ENCODE peak calls at places on chromosomes 3 and 15, in four cellular contexts. One of them, this sample, is unnamed.

GRCh38 chr3:183837390-183837789 is 12.0 kb upstream of the MAP6D1 start:
- DNase-seq in GM12878: no peak
- DNase-seq in HepG2: no peak
- DNase-seq in K562: no peak
- DNase-seq in this sample: peak; percentile 30

GRCh38 chr3:152430223-152431002 is 161.7 kb downstream of the MBNL1 start:
- DNase-seq in HepG2: no peak
- DNase-seq in K562: no peak
- DNase-seq in GM12878: no peak
- DNase-seq in this sample: no peak

GRCh38 chr15:89874926-89875564 is 18.7 kb downstream of the AP3S2 start:
- DNase-seq in K562: peak; percentile 80
- DNase-seq in HepG2: peak; percentile 46
- DNase-seq in GM12878: no peak
- DNase-seq in this sample: peak; percentile 43

GRCh38 chr3:112718516-112718915 is 77.6 kb upstream of the CCDC80 start:
- DNase-seq in GM12878: no peak
- DNase-seq in K562: no peak
- DNase-seq in HepG2: no peak
- DNase-seq in this sample: no peak

GRCh38 chr15:78340243-78341056 is at the start of gene CRABP1:
- DNase-seq in K562: no peak
- DNase-seq in HepG2: no peak
- DNase-seq in GM12878: no peak
- DNase-seq in this sample: peak; percentile 84

GRCh38 chr3:23576379-23576959 is 229.3 kb upstream of the UBE2E1 start:
- DNase-seq in K562: no peak
- DNase-seq in HepG2: no peak
- DNase-seq in GM12878: no peak
- DNase-seq in this sample: no peak

GRCh38 chr3:157423337-157423736 is 13.3 kb upstream of the PTX3 start:
- DNase-seq in HepG2: no peak
- DNase-seq in K562: no peak
- DNase-seq in GM12878: no peak
- DNase-seq in this sample: no peak

GRCh38 chr15:81338422-81339007 is 14.6 kb upstream of the STARD5 start:
- DNase-seq in K562: no peak
- DNase-seq in GM12878: no peak
- DNase-seq in HepG2: no peak
- DNase-seq in this sample: peak; percentile 7

GRCh38 chr3:45608885-45609284 is 14.3 kb downstream of the LIMD1 start:
- DNase-seq in HepG2: no peak
- DNase-seq in GM12878: no peak
- DNase-seq in K562: no peak
- DNase-seq in this sample: no peak

GRCh38 chr3:160150525-160150924 is 74.7 kb upstream of the C3orf80 start:
- DNase-seq in GM12878: no peak
- DNase-seq in K562: no peak
- DNase-seq in HepG2: no peak
- DNase-seq in this sample: no peak

GRCh38 chr3:152252750-152253149 is 16.0 kb upstream of the MBNL1 start:
- DNase-seq in GM12878: no peak
- DNase-seq in HepG2: no peak
- DNase-seq in K562: no peak
- DNase-seq in this sample: no peak

GRCh38 chr15:60514261-60514881 is 35.4 kb upstream of the ICE2 start:
- DNase-seq in K562: no peak
- DNase-seq in GM12878: no peak
- DNase-seq in HepG2: no peak
- DNase-seq in this sample: no peak

GRCh38 chr3:32872487-32873382 is 54.9 kb downstream of the TRIM71 start:
- DNase-seq in HepG2: no peak
- DNase-seq in K562: no peak
- DNase-seq in GM12878: no peak
- DNase-seq in this sample: no peak

GRCh38 chr3:62375655-62376054 is 2.3 kb upstream of the FEZF2 start:
- DNase-seq in HepG2: no peak
- DNase-seq in GM12878: no peak
- DNase-seq in K562: no peak
- DNase-seq in this sample: no peak

GRCh38 chr15:37079726-37080125 is 20.6 kb downstream of the MEIS2 start:
- DNase-seq in GM12878: no peak
- DNase-seq in HepG2: no peak
- DNase-seq in K562: no peak
- DNase-seq in this sample: no peak

GRCh38 chr3:183515968-183516851 is 39.3 kb downstream of the KLHL6 start:
- DNase-seq in GM12878: peak; percentile 77
- DNase-seq in K562: no peak
- DNase-seq in HepG2: no peak
- DNase-seq in this sample: no peak

GRCh38 chr15:39205506-39206371 is 375.1 kb upstream of the THBS1 start:
- DNase-seq in GM12878: no peak
- DNase-seq in K562: no peak
- DNase-seq in HepG2: no peak
- DNase-seq in this sample: no peak

GRCh38 chr3:149177122-149177521 is 44.5 kb downstream of the CP start:
- DNase-seq in K562: no peak
- DNase-seq in GM12878: no peak
- DNase-seq in HepG2: no peak
- DNase-seq in this sample: no peak

GRCh38 chr3:38554127-38554827 is 58.1 kb downstream of the EXOG start:
- DNase-seq in HepG2: no peak
- DNase-seq in GM12878: no peak
- DNase-seq in K562: no peak
- DNase-seq in this sample: no peak

GRCh38 chr3:42979044-42979962 is at the start of gene GASK1A:
- DNase-seq in HepG2: no peak
- DNase-seq in GM12878: no peak
- DNase-seq in K562: no peak
- DNase-seq in this sample: no peak

DNA sequence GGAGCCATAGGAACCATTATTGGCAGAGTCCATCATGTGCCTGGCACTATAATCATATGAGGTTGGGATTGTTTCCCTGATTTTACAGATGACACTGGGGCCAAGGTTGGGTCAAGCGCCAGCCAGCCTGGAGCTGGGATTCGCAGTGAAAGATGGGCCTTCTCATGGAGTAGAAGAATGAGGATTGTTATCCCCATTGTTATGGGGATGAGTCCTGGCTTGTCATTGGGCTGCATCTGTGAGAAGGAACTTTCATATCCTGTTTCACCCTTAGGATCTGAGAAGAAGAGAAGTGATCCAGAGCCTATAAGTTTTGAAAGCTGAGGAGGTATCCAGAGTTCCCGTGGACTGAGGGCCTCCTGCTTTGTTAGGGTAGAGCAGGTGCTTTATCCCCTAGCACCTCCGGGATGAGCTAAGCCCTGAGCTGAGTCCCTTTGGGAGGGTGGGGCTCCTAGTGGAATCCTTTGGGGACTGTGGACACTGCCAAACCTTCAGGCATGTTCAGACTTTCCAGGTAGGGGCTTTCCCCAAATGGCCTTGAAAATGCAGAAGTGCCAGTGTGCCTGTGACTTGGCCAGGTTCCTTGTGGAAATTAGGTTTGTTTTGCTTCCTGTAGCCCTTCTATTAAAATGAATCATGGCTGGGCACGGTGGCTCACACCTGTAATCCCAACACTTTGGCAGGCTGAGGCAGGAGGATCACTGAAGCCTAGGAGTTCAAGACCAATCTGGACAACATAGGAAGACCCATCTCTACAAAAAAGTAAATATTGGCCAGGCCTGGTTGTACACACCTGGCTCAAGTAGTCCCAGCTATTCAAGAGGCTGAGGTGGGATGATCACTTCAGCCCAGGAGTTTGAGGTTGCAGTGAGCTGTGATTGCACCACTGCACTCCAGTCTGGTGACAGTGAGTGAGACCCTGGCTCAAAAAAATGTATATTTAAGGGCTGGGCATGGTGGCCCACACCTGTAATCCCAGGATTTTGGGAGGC is 30.2 kb upstream of the BSN start:
- DNase-seq in K562: no peak
- DNase-seq in HepG2: no peak
- DNase-seq in GM12878: no peak
- DNase-seq in this sample: no peak
- TF ChIP-seq KDM1A in K562: no peak
- TF ChIP-seq KDM1A in HepG2: no peak
- TF ChIP-seq KDM1A in GM12878: no peak
- TF ChIP-seq KDM1A in this sample: no peak

GRCh38 chr3:127488141-127488672 is 102.3 kb downstream of the TPRA1 start:
- DNase-seq in K562: no peak
- DNase-seq in GM12878: no peak
- DNase-seq in HepG2: no peak
- DNase-seq in this sample: peak; percentile 33
- TF ChIP-seq ATF2 in K562: no peak
- TF ChIP-seq ATF2 in GM12878: no peak
- TF ChIP-seq ATF2 in HepG2: no peak
- TF ChIP-seq ATF2 in this sample: no peak

GRCh38 chr3:197085137-197085536 is 55.5 kb upstream of the MELTF start:
- DNase-seq in GM12878: no peak
- DNase-seq in K562: no peak
- DNase-seq in HepG2: no peak
- DNase-seq in this sample: no peak

GRCh38 chr3:197082871-197083270 is 53.3 kb upstream of the MELTF start:
- DNase-seq in K562: no peak
- DNase-seq in HepG2: no peak
- DNase-seq in GM12878: no peak
- DNase-seq in this sample: no peak

GRCh38 chr3:197083486-197083885 is 53.9 kb upstream of the MELTF start:
- DNase-seq in GM12878: no peak
- DNase-seq in K562: no peak
- DNase-seq in HepG2: no peak
- DNase-seq in this sample: no peak

GRCh38 chr3:197093871-197094270 is 64.3 kb upstream of the MELTF start:
- DNase-seq in K562: no peak
- DNase-seq in GM12878: no peak
- DNase-seq in HepG2: no peak
- DNase-seq in this sample: no peak

DNA sequence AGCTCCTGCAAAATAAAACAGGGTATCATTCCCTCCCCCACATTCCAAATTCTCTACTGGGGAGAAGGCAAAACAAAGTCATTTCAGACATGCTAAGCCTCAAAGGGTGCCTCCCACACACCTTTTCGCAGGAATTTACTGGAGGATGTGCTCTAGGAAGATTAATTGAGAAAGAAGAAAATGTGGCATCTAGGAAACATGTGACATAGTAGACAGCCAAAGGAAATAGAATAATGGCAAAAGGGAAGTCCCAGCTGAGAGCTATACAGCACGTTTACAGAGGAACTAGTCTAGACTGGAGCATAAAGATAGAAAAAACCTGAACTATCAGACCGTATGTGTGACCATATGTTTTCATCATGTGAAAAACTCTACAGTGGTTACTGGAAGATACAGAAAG is 58.8 kb upstream of the MELTF start:
- DNase-seq in GM12878: no peak
- DNase-seq in HepG2: no peak
- DNase-seq in K562: no peak
- DNase-seq in this sample: no peak
- TF ChIP-seq KDM1A in GM12878: no peak
- TF ChIP-seq KDM1A in HepG2: no peak
- TF ChIP-seq KDM1A in K562: no peak
- TF ChIP-seq KDM1A in this sample: no peak

DNA sequence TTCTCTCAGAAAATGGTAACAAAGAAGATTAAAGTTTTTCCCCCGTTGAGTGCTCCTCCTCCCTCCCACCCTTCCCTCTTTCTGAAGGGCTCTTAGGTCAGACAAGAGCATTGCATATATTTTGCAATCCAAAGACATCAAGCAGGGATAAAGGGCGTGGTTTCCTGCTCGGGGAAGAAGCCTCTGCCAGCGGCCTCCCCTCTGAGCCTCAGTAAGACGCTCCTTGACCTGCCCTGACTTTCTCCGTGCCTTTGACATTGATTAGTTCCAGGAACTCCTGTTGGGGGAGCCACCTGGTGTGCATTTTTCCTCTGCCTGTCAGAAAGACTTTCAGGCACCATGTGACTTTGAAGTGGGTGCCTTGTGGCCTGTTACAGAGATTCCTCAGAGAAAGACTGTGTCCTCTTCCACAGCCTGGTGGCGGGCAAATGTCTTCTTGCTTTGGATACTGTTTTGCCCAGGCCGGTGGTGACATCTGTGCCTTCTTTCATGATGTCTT is 87.2 kb upstream of the TBL1XR1 start:
- DNase-seq in K562: peak; percentile 72
- DNase-seq in HepG2: peak; percentile 35
- DNase-seq in GM12878: no peak
- DNase-seq in this sample: peak; percentile 75
- TF ChIP-seq ATF2 in K562: no peak
- TF ChIP-seq ATF2 in HepG2: no peak
- TF ChIP-seq ATF2 in GM12878: no peak
- TF ChIP-seq ATF2 in this sample: no peak

DNA sequence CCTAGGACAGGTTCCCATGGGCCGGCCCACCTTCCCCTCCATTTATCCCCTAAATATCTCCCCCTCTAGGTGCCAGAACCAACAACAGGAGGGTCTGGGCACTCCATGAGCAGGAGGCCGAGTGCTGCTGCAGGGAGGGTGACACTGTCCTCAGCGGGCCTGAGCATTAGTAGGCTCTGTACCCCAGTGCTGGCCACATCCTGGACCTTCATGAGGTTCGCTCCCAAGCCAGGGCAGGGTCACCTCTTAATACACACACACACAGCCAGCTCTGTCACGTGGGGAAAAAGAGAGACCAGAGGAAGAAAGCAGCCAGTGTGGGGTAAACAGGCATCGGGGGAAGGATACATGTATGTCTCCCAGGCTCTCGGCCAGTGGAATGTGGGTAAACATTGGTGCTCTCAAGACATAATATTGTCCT is 27.9 kb upstream of the SEMA3F start:
- DNase-seq in K562: no peak
- DNase-seq in GM12878: no peak
- DNase-seq in HepG2: no peak
- DNase-seq in this sample: no peak
- TF ChIP-seq KDM1A in K562: no peak
- TF ChIP-seq KDM1A in GM12878: no peak
- TF ChIP-seq KDM1A in HepG2: no peak
- TF ChIP-seq KDM1A in this sample: no peak

DNA sequence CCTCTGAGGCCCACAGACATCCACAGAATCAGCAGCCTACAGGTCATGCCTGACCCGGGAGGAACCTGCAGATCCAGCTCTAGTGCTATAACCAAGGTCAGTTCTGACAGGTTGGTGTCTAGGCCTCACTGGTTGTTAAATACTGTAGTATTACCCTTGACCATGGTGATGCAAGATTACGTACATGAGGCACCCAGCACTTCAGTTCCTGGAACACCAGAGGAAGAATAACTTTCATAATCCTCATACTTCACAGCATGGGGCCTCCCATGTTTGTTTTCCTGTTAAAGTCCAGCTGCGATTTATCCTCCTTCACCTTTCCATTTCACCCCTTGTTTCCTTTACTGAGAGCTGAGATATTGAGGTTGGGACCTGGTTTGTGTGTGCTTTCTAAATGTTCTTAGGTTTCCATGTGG is 34.4 kb upstream of the GLCE start:
- DNase-seq in GM12878: no peak
- DNase-seq in K562: no peak
- DNase-seq in HepG2: peak; percentile 80
- DNase-seq in this sample: no peak
- TF ChIP-seq ATF2 in GM12878: no peak
- TF ChIP-seq ATF2 in K562: no peak
- TF ChIP-seq ATF2 in HepG2: peak; percentile 62
- TF ChIP-seq ATF2 in this sample: no peak